ENCODE peak calls at places on chromosomes 13 and 19, in five cellular contexts. C, H, W, X and Q are unnamed samples.

GRCh38 chr19:1070931-1071791 is 4.2 kb downstream of the ARHGAP45 start:
- DNase-seq in X (no peak), W (no peak), H (no peak), C (no peak), Q (peak; percentile 39)

GRCh38 chr13:49810825-49811526 is 18.5 kb upstream of the KPNA3 start:
- DNase-seq in W (no peak), H (peak; percentile 26), X (no peak), C (peak; percentile 15), Q (peak; percentile 74)

GRCh38 chr13:110644892-110645521 is 29.7 kb downstream of the NAXD start:
- DNase-seq in H (no peak), W (peak; percentile 27), X (peak; percentile 95), C (peak; percentile 74), Q (peak; percentile 73)

GRCh38 chr13:28609936-28610335 is 49.0 kb upstream of the POMP start:
- DNase-seq in C (peak; percentile 69), W (no peak), X (no peak), H (peak; percentile 46), Q (peak; percentile 39)

GRCh38 chr19:13920940-13921744 is 15.1 kb downstream of the CC2D1A start:
- DNase-seq in X (peak; percentile 69), H (no peak), C (peak; percentile 57), W (peak; percentile 20), Q (peak; percentile 73)

GRCh38 chr13:47858678-47859050 is 142.4 kb downstream of the SUCLA2 start:
- DNase-seq in H (peak; percentile 89), C (peak; percentile 80), X (no peak), W (no peak), Q (peak; percentile 86)

GRCh38 chr19:15294591-15294990 is 37.7 kb downstream of the BRD4 start:
- DNase-seq in C (peak; percentile 35), W (no peak), X (no peak), H (no peak), Q (no peak)

GRCh38 chr19:12864721-12865715 is 16.2 kb downstream of the DNASE2 start:
- DNase-seq in W (no peak), C (no peak), H (no peak), X (no peak), Q (no peak)

GRCh38 chr13:102317593-102317992 is 84.3 kb downstream of the FGF14 start:
- DNase-seq in C (no peak), X (no peak), W (no peak), H (peak; percentile 10), Q (peak; percentile 33)

GRCh38 chr13:65914707-65915106 is 1315.4 kb downstream of the PCDH9 start:
- DNase-seq in W (no peak), C (peak; percentile 44), X (no peak), H (peak; percentile 55), Q (peak; percentile 36)

GRCh38 chr13:113960276-113960948 is 13.5 kb downstream of the C13orf46 start:
- DNase-seq in W (no peak), H (no peak), X (no peak), C (no peak), Q (no peak)

GRCh38 chr19:18193388-18194207 is 580 bp downstream of the MPV17L2 start:
- DNase-seq in H (no peak), C (no peak), X (no peak), W (no peak), Q (peak; percentile 51)

GRCh38 chr13:23380534-23380933 is 53.0 kb downstream of the SACS start:
- DNase-seq in W (no peak), H (no peak), X (no peak), C (peak; percentile 62), Q (peak; percentile 56)

GRCh38 chr13:112333756-112334543 is 42.2 kb upstream of the SPACA7 start:
- DNase-seq in H (no peak), C (no peak), X (no peak), W (no peak), Q (peak; percentile 13)

GRCh38 chr13:60837806-60838205 is 440.8 kb downstream of the TDRD3 start:
- DNase-seq in W (no peak), C (no peak), H (peak; percentile 14), X (no peak), Q (no peak)

GRCh38 chr13:24671367-24672117 is 8.7 kb upstream of the ATP12A start:
- DNase-seq in W (no peak), C (peak; percentile 96), X (peak; percentile 23), H (peak; percentile 49), Q (peak; percentile 97)

GRCh38 chr13:25179011-25179410 is 6.9 kb upstream of the AMER2 start:
- DNase-seq in X (no peak), W (no peak), C (no peak), H (no peak), Q (no peak)

GRCh38 chr19:48837081-48837524 is 812 bp upstream of the HSD17B14 start:
- DNase-seq in H (peak; percentile 55), X (peak; percentile 12), C (peak; percentile 84), W (peak; percentile 75), Q (peak; percentile 92)

GRCh38 chr19:29528350-29528945 is 2.7 kb downstream of the VSTM2B start:
- DNase-seq in X (peak; percentile 70), W (peak; percentile 9), H (peak; percentile 6), C (peak; percentile 61), Q (peak; percentile 85)

GRCh38 chr13:34507630-34508029 is 434.4 kb upstream of the NBEA start:
- DNase-seq in W (no peak), X (no peak), H (no peak), C (peak; percentile 6), Q (no peak)